ENCODE peak calls at places on chromosomes 2 and 18, in eight cellular contexts. I is ovary, W is IMR-90, Q is A549, J is vagina, Z is body of pancreas, D is HCT116, A is erythroblast. O is an unnamed sample.

GRCh38 chr2:231914077-231914690 is 12.0 kb downstream of the NPPC start:
- DNase-seq in I (no peak), W (no peak), Q (no peak), J (no peak), Z (no peak), D (no peak), A (no peak), O (no peak)

GRCh38 chr2:158781562-158781961 is 13.6 kb upstream of the DAPL1 start:
- DNase-seq in I (no peak), W (peak), Q (no peak), J (no peak), Z (no peak), D (no peak), A (no peak), O (no peak)

GRCh38 chr2:31962757-31963361 is 47.9 kb downstream of the MEMO1 start:
- DNase-seq in I (no peak), W (no peak), Q (no peak), J (no peak), Z (no peak), D (no peak), A (no peak), O (no peak)

GRCh38 chr2:232486558-232487384 is 863 bp downstream of the ECEL1 start:
- DNase-seq in I (peak), W (no peak), Q (no peak), J (no peak), Z (peak), D (no peak), A (no peak), O (no peak)

GRCh38 chr2:216663846-216664245 is 30.6 kb downstream of the IGFBP2 start:
- DNase-seq in I (no peak), W (no peak), Q (no peak), J (no peak), Z (no peak), D (no peak), A (no peak), O (no peak)

GRCh38 chr2:126736133-126736874 is 80.3 kb downstream of the GYPC start:
- DNase-seq in I (no peak), W (peak), Q (no peak), J (peak), Z (no peak), D (no peak), A (peak), O (peak)

GRCh38 chr2:235095569-235095968 is 143.8 kb downstream of the SH3BP4 start:
- DNase-seq in I (no peak), W (peak), Q (no peak), J (no peak), Z (no peak), D (no peak), A (no peak), O (no peak)

GRCh38 chr18:39453882-39454281 is 1888.3 kb upstream of the CELF4 start:
- DNase-seq in I (no peak), W (peak), Q (no peak), J (no peak), Z (no peak), D (no peak), A (peak), O (no peak)

GRCh38 chr18:32770651-32771168 is 2.1 kb downstream of the KLHL14 start:
- DNase-seq in I (no peak), W (no peak), Q (no peak), J (no peak), Z (peak), D (no peak), A (no peak), O (no peak)

GRCh38 chr2:226701052-226701451 is 98.6 kb downstream of the IRS1 start:
- DNase-seq in I (no peak), W (peak), Q (no peak), J (no peak), Z (no peak), D (no peak), A (no peak), O (no peak)

GRCh38 chr2:64608867-64609228 is 44.9 kb downstream of the SERTAD2 start:
- DNase-seq in I (no peak), W (no peak), Q (no peak), J (peak), Z (no peak), D (no peak), A (no peak), O (no peak)

GRCh38 chr18:23103449-23103848 is 31.8 kb upstream of the CABLES1 start:
- DNase-seq in I (no peak), W (no peak), Q (no peak), J (no peak), Z (no peak), D (no peak), A (no peak), O (no peak)

GRCh38 chr18:67199993-67200617 is 316.4 kb downstream of the DSEL start:
- DNase-seq in I (no peak), W (peak), Q (peak), J (no peak), Z (no peak), D (peak), A (peak), O (no peak)

GRCh38 chr18:57943723-57944122 is 100.3 kb upstream of the NEDD4L start:
- DNase-seq in I (no peak), W (peak), Q (no peak), J (no peak), Z (no peak), D (no peak), A (no peak), O (no peak)

GRCh38 chr2:17441790-17442189 is 76.5 kb downstream of the RAD51AP2 start:
- DNase-seq in I (no peak), W (no peak), Q (no peak), J (no peak), Z (no peak), D (no peak), A (no peak), O (no peak)

GRCh38 chr2:17445744-17446143 is 72.5 kb downstream of the RAD51AP2 start:
- DNase-seq in I (no peak), W (no peak), Q (no peak), J (no peak), Z (no peak), D (no peak), A (no peak), O (no peak)

GRCh38 chr2:17441055-17441771 is 77.0 kb downstream of the RAD51AP2 start:
- DNase-seq in I (no peak), W (no peak), Q (no peak), J (no peak), Z (no peak), D (no peak), A (no peak), O (no peak)

DNA sequence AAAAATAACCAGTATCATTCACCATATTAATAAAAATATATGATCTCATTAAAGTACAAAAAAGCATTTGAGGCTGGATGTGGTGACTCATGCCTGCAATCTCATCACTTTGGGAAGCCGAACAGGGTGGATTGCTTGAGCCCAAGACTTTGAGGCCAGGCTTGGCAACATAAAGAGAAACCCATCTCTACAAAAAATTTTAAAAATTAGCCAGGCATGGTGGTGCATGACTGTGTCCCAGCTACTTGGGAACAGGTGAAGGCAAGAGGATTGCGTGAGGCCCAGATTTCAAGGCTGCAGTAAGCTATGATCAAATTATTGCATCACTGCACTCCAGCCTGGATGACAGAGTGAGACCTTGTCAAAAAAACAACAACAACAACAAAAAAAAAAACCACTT is 75.9 kb downstream of the RAD51AP2 start:
- DNase-seq in I (no peak), W (peak), Q (no peak), J (no peak), Z (no peak), D (no peak), A (no peak), O (no peak)
- TF ChIP-seq POLR2A in I (no peak), W (no peak), Q (no peak), J (no peak), Z (no peak), D (no peak), A (no peak), O (no peak)

DNA sequence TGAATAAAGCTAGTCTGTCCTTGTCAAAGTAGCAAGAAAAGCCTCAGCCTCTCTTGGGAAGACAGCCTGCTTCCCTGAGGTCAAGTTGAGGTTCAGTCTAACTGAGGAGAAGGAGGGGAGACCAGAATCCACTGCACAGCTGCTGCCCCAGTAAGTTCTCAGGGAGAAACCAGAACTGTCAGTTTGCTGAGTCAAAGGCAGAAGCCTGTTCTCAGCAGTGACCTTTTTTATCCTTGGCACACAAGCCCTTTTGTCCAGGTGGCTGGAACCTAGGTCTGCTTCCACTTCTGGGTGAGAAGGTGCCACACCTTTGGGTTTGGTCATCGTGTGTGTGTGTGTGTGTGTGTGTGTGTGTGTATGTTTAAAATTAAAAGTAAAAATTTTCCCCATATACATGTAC is 15.1 kb downstream of the INPP4A start:
- DNase-seq in I (no peak), W (peak), Q (no peak), J (peak), Z (no peak), D (no peak), A (peak), O (no peak)
- TF ChIP-seq POLR2A in I (no peak), W (no peak), Q (no peak), J (no peak), Z (no peak), D (no peak), A (no peak), O (no peak)

GRCh38 chr2:96304606-96305005 is 740 bp downstream of the SNRNP200 start:
- DNase-seq in I (no peak), W (no peak), Q (no peak), J (no peak), Z (no peak), D (no peak), A (no peak), O (no peak)

GRCh38 chr2:96305979-96306308 is 598 bp upstream of the SNRNP200 start:
- DNase-seq in I (no peak), W (no peak), Q (no peak), J (no peak), Z (no peak), D (no peak), A (peak), O (peak)

GRCh38 chr2:96306370-96306769 is 1.0 kb upstream of the SNRNP200 start:
- DNase-seq in I (no peak), W (no peak), Q (no peak), J (no peak), Z (no peak), D (no peak), A (peak), O (no peak)

GRCh38 chr2:96308248-96308647 is 2.9 kb upstream of the SNRNP200 start:
- DNase-seq in I (no peak), W (no peak), Q (no peak), J (no peak), Z (no peak), D (no peak), A (peak), O (no peak)

DNA sequence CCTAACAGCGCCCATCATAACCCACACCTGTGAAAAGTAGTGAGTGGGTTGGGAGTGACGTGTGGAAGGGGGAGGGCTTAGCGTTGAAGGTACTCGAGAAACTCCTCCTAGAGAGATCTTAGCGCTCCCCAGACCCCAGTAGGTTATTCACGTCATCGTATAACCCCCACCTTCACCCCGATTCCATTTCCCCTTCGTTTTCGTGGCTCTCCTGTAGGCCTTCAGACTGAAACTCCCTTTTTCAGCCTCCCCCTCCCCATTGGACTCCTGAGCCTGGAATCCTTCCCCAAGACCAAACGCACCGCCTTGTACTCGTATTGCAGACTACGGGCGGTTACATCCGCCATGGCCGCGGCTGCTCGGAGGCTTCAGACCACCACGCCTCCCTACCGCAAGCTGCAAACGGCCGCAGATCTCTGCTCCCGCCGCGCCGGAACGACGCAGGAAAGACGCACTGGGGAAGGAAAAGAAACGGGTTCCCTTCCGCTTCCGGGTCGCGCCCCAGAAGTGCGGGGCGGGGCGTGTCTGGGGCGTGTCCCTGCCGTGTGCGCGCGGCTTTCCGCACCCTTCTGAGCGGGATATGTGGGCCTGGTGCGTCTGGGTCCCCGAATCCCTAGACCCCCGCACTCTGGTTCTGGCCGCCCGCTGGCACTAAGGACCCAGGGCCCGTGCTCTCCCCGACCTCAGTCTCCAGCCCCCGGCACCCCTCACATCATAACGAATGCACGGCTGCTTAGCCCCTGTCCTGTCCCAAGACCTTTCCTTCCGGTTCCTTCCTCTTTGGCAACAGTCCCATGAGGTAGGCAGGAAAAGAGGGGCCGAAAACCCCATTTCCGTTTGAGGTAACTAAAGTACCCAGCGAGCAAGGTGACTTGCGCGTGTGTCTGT is at the start of gene SNRNP200:
- DNase-seq in I (peak), W (peak), Q (peak), J (no peak), Z (peak), D (peak), A (peak), O (peak)
- TF ChIP-seq POLR2A in I (peak), W (peak), Q (peak), J (peak), Z (peak), D (peak), A (peak), O (peak)

DNA sequence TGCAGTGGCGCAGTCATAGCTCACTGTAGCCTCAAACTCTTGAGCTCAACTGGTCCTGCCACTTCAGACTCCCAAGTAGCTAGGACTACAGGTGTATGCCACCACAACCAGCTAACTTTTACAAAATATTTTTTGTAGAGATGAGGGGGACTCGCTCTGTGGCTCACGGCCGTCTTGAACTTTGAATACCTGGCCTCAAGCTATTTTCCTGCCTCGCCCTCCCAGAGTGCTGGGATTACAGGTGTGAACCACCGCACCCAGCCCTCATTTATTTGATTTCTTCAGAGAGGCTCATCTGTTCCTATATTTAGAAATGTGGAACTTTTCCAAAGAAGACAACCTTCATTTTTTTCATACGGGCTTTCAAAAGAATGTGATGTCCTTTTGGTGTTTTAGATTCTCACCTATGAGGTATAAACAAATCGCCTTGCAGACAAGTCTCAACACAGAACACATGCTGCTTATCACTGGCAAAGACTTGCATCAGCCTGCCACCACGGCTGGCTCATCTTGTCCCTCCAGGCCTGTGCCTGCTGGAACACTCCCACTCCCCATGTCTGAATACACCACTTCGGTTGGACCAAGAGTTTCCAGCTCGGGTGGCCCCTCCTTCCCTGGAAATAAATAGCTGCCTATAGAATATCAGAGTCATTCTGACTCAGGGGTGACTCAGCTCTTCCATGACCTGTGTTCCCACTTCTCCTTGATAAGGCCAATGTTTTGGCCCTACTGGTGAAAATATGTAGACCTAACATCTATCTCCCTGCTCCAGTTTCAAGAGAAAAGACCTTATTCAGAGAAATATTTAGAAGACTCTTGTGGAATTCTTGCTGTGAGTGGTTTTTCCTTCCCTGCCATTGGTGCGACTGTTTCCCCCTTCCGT is 202.6 kb downstream of the TGIF1 start:
- DNase-seq in I (peak), W (peak), Q (peak), J (no peak), Z (peak), D (peak), A (peak), O (peak)
- TF ChIP-seq POLR2A in I (no peak), W (peak), Q (peak), J (no peak), Z (no peak), D (no peak), A (peak), O (no peak)

DNA sequence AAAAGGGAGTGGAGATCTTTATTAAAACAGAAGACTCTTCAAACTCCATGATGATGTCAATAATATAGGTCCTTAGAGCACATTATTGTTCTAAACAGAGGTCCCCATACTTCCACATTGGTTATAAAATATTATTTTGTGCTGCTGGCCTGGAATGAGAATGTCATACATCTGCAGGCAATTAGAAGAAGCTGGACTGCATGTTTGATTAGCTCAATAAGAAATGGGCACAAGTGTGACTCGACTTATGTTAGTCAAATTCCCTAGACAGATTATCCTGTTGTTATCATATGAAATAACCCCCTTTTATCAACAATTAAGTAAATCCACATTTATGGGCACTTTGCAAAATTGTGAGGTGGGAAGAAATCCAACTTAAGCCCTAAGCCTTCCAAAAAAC is 8.8 kb downstream of the EFEMP1 start:
- DNase-seq in I (no peak), W (no peak), Q (no peak), J (no peak), Z (no peak), D (no peak), A (no peak), O (no peak)
- TF ChIP-seq POLR2A in I (no peak), W (no peak), Q (no peak), J (no peak), Z (no peak), D (no peak), A (no peak), O (no peak)

DNA sequence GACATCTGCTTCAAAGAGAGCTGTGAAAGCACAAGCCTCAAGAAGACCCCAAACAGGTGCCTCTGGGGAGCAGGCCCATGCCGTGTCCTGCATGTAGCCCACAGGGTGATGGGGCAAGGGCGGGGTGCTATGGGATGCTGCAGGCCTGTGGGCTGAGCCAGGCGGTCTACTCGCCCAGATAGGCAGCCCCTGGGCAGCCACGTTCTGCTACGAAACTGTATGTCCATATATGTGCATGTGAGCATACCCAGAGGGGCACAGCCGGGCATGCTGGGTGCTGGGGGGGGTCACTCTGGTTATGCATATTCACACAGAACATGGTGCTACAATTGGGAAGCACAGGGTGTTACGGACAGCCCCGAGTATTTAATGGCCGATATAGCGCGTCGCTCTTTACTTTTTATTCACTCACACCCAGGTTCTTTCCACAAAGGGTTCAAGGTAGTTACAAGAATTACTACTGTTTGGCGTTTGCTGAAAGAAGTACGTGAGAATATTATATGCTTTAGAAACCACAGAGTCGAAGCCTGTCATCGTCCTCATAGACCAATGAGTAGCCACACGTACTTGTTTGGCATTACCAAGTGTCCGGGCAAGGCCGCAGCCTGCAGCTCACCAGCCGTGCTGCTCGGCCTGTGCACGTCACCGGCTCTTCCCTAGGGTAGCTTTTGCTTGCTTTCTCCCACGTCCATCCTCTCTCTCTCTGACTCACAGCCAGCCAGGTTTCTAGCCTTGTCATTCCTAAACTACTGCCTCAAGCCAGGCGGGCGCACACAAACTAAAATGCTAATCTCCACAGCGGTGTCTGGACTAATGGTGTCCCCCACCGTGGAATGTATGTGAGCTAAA is 14.4 kb downstream of the MTERF4 start:
- DNase-seq in I (no peak), W (no peak), Q (no peak), J (no peak), Z (no peak), D (no peak), A (no peak), O (no peak)
- TF ChIP-seq POLR2A in I (no peak), W (no peak), Q (no peak), J (no peak), Z (no peak), D (no peak), A (no peak), O (no peak)

GRCh38 chr2:19347619-19348562 is 10.5 kb downstream of the OSR1 start:
- DNase-seq in I (peak), W (peak), Q (peak), J (peak), Z (peak), D (peak), A (peak), O (peak)
- TF ChIP-seq POLR2A in I (peak), W (peak), Q (peak), J (peak), Z (peak), D (peak), A (peak), O (peak)

GRCh38 chr2:7089284-7089683 is 172.1 kb downstream of the RNF144A start:
- DNase-seq in I (no peak), W (no peak), Q (no peak), J (no peak), Z (no peak), D (no peak), A (no peak), O (no peak)
- TF ChIP-seq POLR2A in I (no peak), W (no peak), Q (no peak), J (no peak), Z (no peak), D (no peak), A (no peak), O (no peak)